ENCODE peak calls at places on chromosomes 1 and 21, in eight cellular contexts. F is lower leg skin, G is endothelial cell, R is fibroblast of pulmonary artery, A is upper lobe of right lung, B is foreskin keratinocyte, E is OCI-LY7, K is progenitor cell of endocrine pancreas. Q is an unnamed sample.

GRCh38 chr1:38724160-38725131 is 135.1 kb downstream of the RRAGC start:
- DNase-seq in F (no peak), G (no peak), R (no peak), A (no peak), B (no peak), E (no peak), K (no peak), Q (no peak)

GRCh38 chr1:11653101-11653601 is 1.1 kb downstream of the FBXO2 start:
- DNase-seq in F (no peak), G (no peak), R (no peak), A (no peak), B (peak; percentile 53), E (no peak), K (no peak), Q (no peak)

GRCh38 chr1:226026833-226027232 is 27.7 kb upstream of the SDE2 start:
- DNase-seq in F (no peak), G (no peak), R (no peak), A (no peak), B (no peak), E (no peak), K (no peak), Q (no peak)

GRCh38 chr1:198725090-198725489 is 86.2 kb downstream of the PTPRC start:
- DNase-seq in F (no peak), G (no peak), R (no peak), A (no peak), B (no peak), E (no peak), K (no peak), Q (no peak)

GRCh38 chr1:243354511-243355153 is 98.8 kb downstream of the SDCCAG8 start:
- DNase-seq in F (no peak), G (no peak), R (peak; percentile 9), A (no peak), B (no peak), E (no peak), K (no peak), Q (peak; percentile 10)

GRCh38 chr21:44889625-44890337 is 16.3 kb upstream of the PTTG1IP start:
- DNase-seq in F (no peak), G (no peak), R (no peak), A (no peak), B (no peak), E (no peak), K (no peak), Q (no peak)

GRCh38 chr1:153533689-153534201 is 2.0 kb downstream of the S100A6 start:
- DNase-seq in F (peak; percentile 77), G (no peak), R (peak; percentile 81), A (peak; percentile 70), B (peak; percentile 92), E (no peak), K (no peak), Q (no peak)

GRCh38 chr1:41366428-41367101 is 5.3 kb downstream of the FOXO6 start:
- DNase-seq in F (no peak), G (no peak), R (no peak), A (peak; percentile 73), B (no peak), E (no peak), K (no peak), Q (no peak)

GRCh38 chr1:172351761-172352161 is 68.7 kb upstream of the C1orf105 start:
- DNase-seq in F (no peak), G (no peak), R (peak; percentile 55), A (no peak), B (no peak), E (no peak), K (no peak), Q (no peak)

GRCh38 chr21:31731112-31731801 is 661 bp downstream of the SCAF4 start:
- DNase-seq in F (peak; percentile 37), G (peak; percentile 63), R (no peak), A (peak; percentile 79), B (no peak), E (peak; percentile 71), K (peak; percentile 41), Q (peak; percentile 68)
- TF ChIP-seq CTCF in F (no peak), G (peak; percentile 19), R (no peak), A (peak; percentile 12), B (no peak), E (peak; percentile 49), K (peak; percentile 49), Q (no peak)

GRCh38 chr1:112674986-112675727 is 698 bp downstream of the MOV10 start:
- DNase-seq in F (no peak), G (peak; percentile 69), R (peak; percentile 22), A (peak; percentile 86), B (no peak), E (peak; percentile 41), K (peak; percentile 59), Q (peak; percentile 79)
- TF ChIP-seq CTCF in F (no peak), G (peak; percentile 28), R (no peak), A (peak; percentile 12), B (peak; percentile 25), E (peak; percentile 42), K (peak; percentile 34), Q (no peak)

GRCh38 chr1:157098519-157098918 is 1.1 kb downstream of the ETV3L start:
- DNase-seq in F (no peak), G (no peak), R (no peak), A (peak; percentile 56), B (no peak), E (no peak), K (no peak), Q (no peak)
- TF ChIP-seq CTCF in F (no peak), G (no peak), R (no peak), A (no peak), B (no peak), E (no peak), K (no peak), Q (no peak)

DNA sequence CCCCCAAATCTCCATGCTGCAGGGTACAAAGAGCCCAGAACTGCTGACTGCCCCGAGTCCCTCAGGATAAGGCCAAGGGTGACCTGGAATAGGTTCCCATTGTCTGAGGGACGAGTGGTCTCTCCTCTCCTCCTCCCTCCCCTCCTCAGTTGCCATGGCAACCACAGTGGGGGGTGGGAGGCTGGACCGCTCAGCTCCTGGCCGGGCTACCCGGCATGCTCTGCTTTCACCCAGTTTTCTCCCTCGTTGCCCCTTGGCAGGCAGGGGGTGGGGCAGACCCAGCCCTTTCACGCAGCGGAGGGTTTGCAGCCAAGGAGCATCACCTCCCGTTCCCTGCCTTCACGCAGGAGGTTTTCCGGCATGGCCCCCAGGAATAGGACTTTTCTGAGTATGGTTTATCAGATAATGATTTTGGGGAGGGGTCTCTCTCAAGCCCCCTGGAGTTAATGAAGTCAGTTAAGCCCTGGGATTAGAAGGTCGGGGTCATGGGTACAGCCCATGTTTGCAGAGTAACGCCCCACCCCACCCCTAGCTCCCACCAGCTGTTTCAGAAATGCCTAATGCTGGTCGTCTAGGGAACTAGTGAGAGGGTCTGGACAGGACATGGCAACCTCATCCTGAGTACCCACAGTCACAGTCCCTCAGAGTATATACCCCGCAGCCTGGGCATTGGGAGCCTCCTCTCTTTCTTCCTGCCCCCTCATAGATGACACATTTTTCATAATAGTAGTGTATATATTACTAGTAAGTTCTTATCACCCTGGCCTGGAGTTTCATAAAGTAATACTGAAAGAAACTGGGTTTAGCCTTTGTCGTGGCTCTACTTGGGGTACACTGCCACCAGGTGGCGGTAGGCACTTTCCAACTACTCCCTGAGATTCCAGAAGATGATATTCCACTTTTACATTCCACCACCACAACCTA is 20.7 kb downstream of the C1QB start:
- DNase-seq in F (no peak), G (peak; percentile 61), R (peak; percentile 80), A (no peak), B (no peak), E (peak; percentile 36), K (no peak), Q (peak; percentile 71)
- TF ChIP-seq CTCF in F (no peak), G (peak; percentile 72), R (peak; percentile 89), A (peak; percentile 59), B (peak; percentile 82), E (peak; percentile 94), K (peak; percentile 88), Q (peak; percentile 79)

GRCh38 chr1:194117582-194117981 is 931.2 kb upstream of the B3GALT2 start:
- DNase-seq in F (no peak), G (no peak), R (no peak), A (no peak), B (no peak), E (peak; percentile 12), K (no peak), Q (no peak)
- TF ChIP-seq CTCF in F (no peak), G (peak; percentile 42), R (no peak), A (no peak), B (no peak), E (peak; percentile 26), K (peak; percentile 27), Q (no peak)

GRCh38 chr1:88350648-88351047 is 333.4 kb upstream of the PKN2 start:
- DNase-seq in F (no peak), G (no peak), R (no peak), A (no peak), B (no peak), E (no peak), K (no peak), Q (no peak)
- TF ChIP-seq CTCF in F (no peak), G (no peak), R (no peak), A (no peak), B (no peak), E (no peak), K (no peak), Q (no peak)

DNA sequence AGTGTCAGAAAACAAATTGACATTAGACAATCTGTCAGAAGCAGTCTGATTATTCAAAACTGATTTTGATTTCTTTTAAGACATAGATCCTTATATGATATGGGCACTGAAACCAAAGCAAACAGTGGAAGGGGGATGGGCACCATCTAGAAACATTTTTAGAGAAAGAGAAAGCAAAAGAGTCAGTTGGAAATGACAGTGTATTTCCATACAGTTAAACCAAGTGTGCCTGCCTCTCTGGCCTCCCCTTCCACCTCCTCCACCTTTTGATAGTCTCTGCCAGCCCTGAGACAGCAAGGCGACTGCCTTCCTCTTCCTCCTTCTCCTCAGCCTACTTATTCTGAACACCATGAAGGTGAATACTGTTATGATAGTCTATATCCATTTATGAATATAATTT is 949.7 kb downstream of the AMY1C start:
- DNase-seq in F (no peak), G (no peak), R (no peak), A (no peak), B (no peak), E (no peak), K (no peak), Q (no peak)
- TF ChIP-seq CTCF in F (no peak), G (no peak), R (no peak), A (no peak), B (no peak), E (no peak), K (no peak), Q (no peak)

DNA sequence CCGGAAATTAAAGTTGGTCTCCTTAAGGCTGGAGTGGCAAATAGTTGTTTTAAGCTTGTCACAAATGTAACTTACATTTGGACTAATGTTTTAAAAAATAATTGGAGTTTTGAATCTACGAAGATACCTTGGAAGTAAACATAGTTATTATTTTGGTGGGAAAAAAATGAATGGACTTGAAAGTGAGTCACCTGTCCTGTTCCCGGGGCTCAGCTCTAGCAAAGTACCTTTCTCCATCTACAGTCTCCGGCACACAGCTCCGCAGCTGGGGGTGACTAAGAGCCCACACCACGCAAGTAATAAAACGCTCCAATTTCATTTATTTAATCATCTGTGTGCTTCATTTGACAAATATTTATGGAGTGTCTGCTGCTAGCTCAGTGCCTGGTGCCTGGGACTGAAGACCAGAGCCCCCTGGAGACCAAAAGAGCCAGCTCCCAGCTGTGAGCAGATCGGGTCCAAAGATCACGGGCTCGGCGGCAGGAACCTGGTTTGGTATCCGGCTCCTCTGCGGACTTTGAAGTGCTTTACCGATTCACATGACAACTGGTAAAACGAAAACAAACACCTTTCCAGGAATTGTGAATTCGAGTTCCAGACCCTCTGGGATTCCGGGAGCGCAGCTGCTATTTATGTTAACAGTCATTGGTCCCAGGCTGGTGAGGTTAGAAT is 1.7 kb upstream of the RIPK4 start:
- DNase-seq in F (no peak), G (peak; percentile 72), R (peak; percentile 53), A (peak; percentile 67), B (peak; percentile 87), E (peak; percentile 38), K (no peak), Q (no peak)
- TF ChIP-seq CTCF in F (no peak), G (no peak), R (peak; percentile 40), A (peak; percentile 10), B (peak; percentile 76), E (peak; percentile 45), K (peak; percentile 53), Q (no peak)

GRCh38 chr1:240407407-240407806 is 204.5 kb downstream of the GREM2 start:
- DNase-seq in F (no peak), G (no peak), R (no peak), A (no peak), B (no peak), E (no peak), K (no peak), Q (no peak)
- TF ChIP-seq CTCF in F (no peak), G (no peak), R (no peak), A (no peak), B (no peak), E (no peak), K (no peak), Q (no peak)